ENCODE peak calls at places on chromosomes 1 and 21, in eight cellular contexts. One of them, this sample, is unnamed.

GRCh38 chr1:63403386-63403785 is 36.0 kb downstream of the ALG6 start:
- DNase-seq in fibroblast of pulmonary artery: no peak
- DNase-seq in fibroblast of lung: no peak
- DNase-seq in left ventricle myocardium inferior: no peak
- DNase-seq in BJ: no peak
- DNase-seq in GM12865: no peak
- DNase-seq in astrocyte of the cerebellum: no peak
- DNase-seq in psoas muscle: no peak
- DNase-seq in this sample: no peak

GRCh38 chr1:93686497-93687250 is 5.0 kb upstream of the BCAR3 start:
- DNase-seq in BJ: no peak
- DNase-seq in astrocyte of the cerebellum: no peak
- DNase-seq in fibroblast of pulmonary artery: no peak
- DNase-seq in left ventricle myocardium inferior: no peak
- DNase-seq in psoas muscle: no peak
- DNase-seq in fibroblast of lung: no peak
- DNase-seq in GM12865: no peak
- DNase-seq in this sample: no peak

GRCh38 chr1:172451002-172451443 is 7.2 kb upstream of the PIGC start:
- DNase-seq in astrocyte of the cerebellum: peak
- DNase-seq in BJ: no peak
- DNase-seq in psoas muscle: no peak
- DNase-seq in GM12865: peak
- DNase-seq in fibroblast of lung: peak
- DNase-seq in left ventricle myocardium inferior: no peak
- DNase-seq in fibroblast of pulmonary artery: peak
- DNase-seq in this sample: peak

GRCh38 chr1:244773513-244773912 is 61.9 kb upstream of the COX20 start:
- DNase-seq in fibroblast of lung: no peak
- DNase-seq in left ventricle myocardium inferior: no peak
- DNase-seq in BJ: no peak
- DNase-seq in psoas muscle: no peak
- DNase-seq in fibroblast of pulmonary artery: no peak
- DNase-seq in astrocyte of the cerebellum: no peak
- DNase-seq in GM12865: no peak
- DNase-seq in this sample: no peak

GRCh38 chr1:2350911-2351655 is 40.3 kb downstream of the MORN1 start:
- DNase-seq in astrocyte of the cerebellum: no peak
- DNase-seq in GM12865: no peak
- DNase-seq in BJ: no peak
- DNase-seq in fibroblast of pulmonary artery: no peak
- DNase-seq in fibroblast of lung: no peak
- DNase-seq in left ventricle myocardium inferior: peak
- DNase-seq in psoas muscle: peak
- DNase-seq in this sample: no peak

GRCh38 chr1:56688522-56689026 is 43.5 kb downstream of the PRKAA2 start:
- DNase-seq in astrocyte of the cerebellum: peak
- DNase-seq in GM12865: peak
- DNase-seq in BJ: peak
- DNase-seq in fibroblast of lung: peak
- DNase-seq in fibroblast of pulmonary artery: peak
- DNase-seq in psoas muscle: no peak
- DNase-seq in left ventricle myocardium inferior: no peak
- DNase-seq in this sample: peak

GRCh38 chr21:44921928-44922327 is 1.2 kb upstream of the ITGB2 start:
- DNase-seq in fibroblast of lung: no peak
- DNase-seq in fibroblast of pulmonary artery: no peak
- DNase-seq in BJ: no peak
- DNase-seq in astrocyte of the cerebellum: no peak
- DNase-seq in GM12865: no peak
- DNase-seq in left ventricle myocardium inferior: no peak
- DNase-seq in psoas muscle: no peak
- DNase-seq in this sample: no peak

GRCh38 chr1:1426961-1427934 is 6.2 kb upstream of the ANKRD65 start:
- DNase-seq in astrocyte of the cerebellum: no peak
- DNase-seq in GM12865: no peak
- DNase-seq in left ventricle myocardium inferior: no peak
- DNase-seq in fibroblast of lung: no peak
- DNase-seq in psoas muscle: no peak
- DNase-seq in fibroblast of pulmonary artery: no peak
- DNase-seq in BJ: no peak
- DNase-seq in this sample: no peak

GRCh38 chr1:116569776-116570357 is 959 bp downstream of the CD58 start:
- DNase-seq in astrocyte of the cerebellum: no peak
- DNase-seq in fibroblast of pulmonary artery: no peak
- DNase-seq in left ventricle myocardium inferior: peak
- DNase-seq in BJ: no peak
- DNase-seq in psoas muscle: peak
- DNase-seq in fibroblast of lung: no peak
- DNase-seq in GM12865: peak
- DNase-seq in this sample: no peak

GRCh38 chr1:231512147-231512698 is 16.2 kb upstream of the TSNAX start:
- DNase-seq in fibroblast of lung: peak
- DNase-seq in astrocyte of the cerebellum: peak
- DNase-seq in fibroblast of pulmonary artery: peak
- DNase-seq in BJ: peak
- DNase-seq in psoas muscle: no peak
- DNase-seq in GM12865: peak
- DNase-seq in left ventricle myocardium inferior: no peak
- DNase-seq in this sample: peak

GRCh38 chr1:41495171-41495948 is 10.9 kb upstream of the EDN2 start:
- DNase-seq in psoas muscle: peak
- DNase-seq in fibroblast of pulmonary artery: peak
- DNase-seq in BJ: no peak
- DNase-seq in astrocyte of the cerebellum: no peak
- DNase-seq in fibroblast of lung: peak
- DNase-seq in left ventricle myocardium inferior: peak
- DNase-seq in GM12865: peak
- DNase-seq in this sample: no peak

GRCh38 chr1:83931658-83932253 is 67.2 kb downstream of the TTLL7 start:
- DNase-seq in GM12865: peak
- DNase-seq in psoas muscle: no peak
- DNase-seq in BJ: no peak
- DNase-seq in fibroblast of lung: peak
- DNase-seq in left ventricle myocardium inferior: no peak
- DNase-seq in fibroblast of pulmonary artery: peak
- DNase-seq in astrocyte of the cerebellum: peak
- DNase-seq in this sample: peak

GRCh38 chr1:90573736-90574135 is 143.4 kb downstream of the BARHL2 start:
- DNase-seq in astrocyte of the cerebellum: no peak
- DNase-seq in GM12865: no peak
- DNase-seq in fibroblast of lung: no peak
- DNase-seq in left ventricle myocardium inferior: no peak
- DNase-seq in BJ: no peak
- DNase-seq in psoas muscle: no peak
- DNase-seq in fibroblast of pulmonary artery: no peak
- DNase-seq in this sample: no peak

GRCh38 chr1:240092301-240093119 is 827 bp downstream of the FMN2 start:
- DNase-seq in astrocyte of the cerebellum: no peak
- DNase-seq in BJ: no peak
- DNase-seq in left ventricle myocardium inferior: no peak
- DNase-seq in fibroblast of lung: peak
- DNase-seq in fibroblast of pulmonary artery: peak
- DNase-seq in psoas muscle: no peak
- DNase-seq in GM12865: no peak
- DNase-seq in this sample: no peak

GRCh38 chr1:89725016-89725380 is 92.1 kb downstream of the LRRC8C start:
- DNase-seq in fibroblast of pulmonary artery: peak
- DNase-seq in fibroblast of lung: peak
- DNase-seq in left ventricle myocardium inferior: peak
- DNase-seq in BJ: peak
- DNase-seq in astrocyte of the cerebellum: no peak
- DNase-seq in psoas muscle: no peak
- DNase-seq in GM12865: no peak
- DNase-seq in this sample: no peak

GRCh38 chr1:53066433-53066832 is 4.4 kb downstream of the PODN start:
- DNase-seq in BJ: no peak
- DNase-seq in psoas muscle: peak
- DNase-seq in GM12865: no peak
- DNase-seq in astrocyte of the cerebellum: no peak
- DNase-seq in left ventricle myocardium inferior: peak
- DNase-seq in fibroblast of pulmonary artery: no peak
- DNase-seq in fibroblast of lung: peak
- DNase-seq in this sample: no peak

GRCh38 chr1:228393268-228393699 is 13.4 kb downstream of the TRIM11 start:
- DNase-seq in psoas muscle: peak
- DNase-seq in fibroblast of pulmonary artery: peak
- DNase-seq in BJ: peak
- DNase-seq in astrocyte of the cerebellum: no peak
- DNase-seq in fibroblast of lung: peak
- DNase-seq in left ventricle myocardium inferior: peak
- DNase-seq in GM12865: no peak
- DNase-seq in this sample: no peak

GRCh38 chr1:165235158-165235776 is 121.2 kb downstream of the LMX1A start:
- DNase-seq in psoas muscle: peak
- DNase-seq in astrocyte of the cerebellum: no peak
- DNase-seq in BJ: no peak
- DNase-seq in fibroblast of lung: no peak
- DNase-seq in left ventricle myocardium inferior: no peak
- DNase-seq in fibroblast of pulmonary artery: no peak
- DNase-seq in GM12865: no peak
- DNase-seq in this sample: no peak

GRCh38 chr1:35565742-35566133 is 7.4 kb upstream of the TFAP2E start:
- DNase-seq in left ventricle myocardium inferior: no peak
- DNase-seq in fibroblast of lung: no peak
- DNase-seq in fibroblast of pulmonary artery: no peak
- DNase-seq in psoas muscle: peak
- DNase-seq in BJ: no peak
- DNase-seq in GM12865: no peak
- DNase-seq in astrocyte of the cerebellum: no peak
- DNase-seq in this sample: no peak

GRCh38 chr21:43815991-43816390 is 26.6 kb downstream of the RRP1 start:
- DNase-seq in astrocyte of the cerebellum: no peak
- DNase-seq in BJ: no peak
- DNase-seq in psoas muscle: peak
- DNase-seq in fibroblast of pulmonary artery: no peak
- DNase-seq in GM12865: no peak
- DNase-seq in left ventricle myocardium inferior: no peak
- DNase-seq in fibroblast of lung: no peak
- DNase-seq in this sample: no peak

GRCh38 chr21:36145259-36145658 is 10.4 kb downstream of the CBR3 start:
- DNase-seq in BJ: no peak
- DNase-seq in GM12865: no peak
- DNase-seq in fibroblast of lung: no peak
- DNase-seq in fibroblast of pulmonary artery: no peak
- DNase-seq in psoas muscle: no peak
- DNase-seq in astrocyte of the cerebellum: no peak
- DNase-seq in left ventricle myocardium inferior: no peak
- DNase-seq in this sample: no peak

GRCh38 chr1:210233216-210233494 is 559 bp downstream of the SERTAD4 start:
- DNase-seq in GM12865: no peak
- DNase-seq in astrocyte of the cerebellum: no peak
- DNase-seq in BJ: no peak
- DNase-seq in fibroblast of lung: no peak
- DNase-seq in fibroblast of pulmonary artery: no peak
- DNase-seq in left ventricle myocardium inferior: no peak
- DNase-seq in psoas muscle: no peak
- DNase-seq in this sample: no peak

GRCh38 chr1:78114034-78114956 is 68.5 kb downstream of the GIPC2 start:
- DNase-seq in left ventricle myocardium inferior: no peak
- DNase-seq in BJ: no peak
- DNase-seq in fibroblast of pulmonary artery: peak
- DNase-seq in fibroblast of lung: peak
- DNase-seq in psoas muscle: peak
- DNase-seq in astrocyte of the cerebellum: peak
- DNase-seq in GM12865: peak
- DNase-seq in this sample: peak

GRCh38 chr1:153636312-153636711 is 2.4 kb downstream of the CHTOP start:
- DNase-seq in BJ: no peak
- DNase-seq in fibroblast of lung: no peak
- DNase-seq in psoas muscle: no peak
- DNase-seq in astrocyte of the cerebellum: no peak
- DNase-seq in GM12865: no peak
- DNase-seq in left ventricle myocardium inferior: no peak
- DNase-seq in fibroblast of pulmonary artery: no peak
- DNase-seq in this sample: no peak
- H3K4me3 ChIP-seq in BJ: no peak
- H3K4me3 ChIP-seq in fibroblast of lung: no peak
- H3K4me3 ChIP-seq in psoas muscle: peak
- H3K4me3 ChIP-seq in astrocyte of the cerebellum: no peak
- H3K4me3 ChIP-seq in GM12865: no peak
- H3K4me3 ChIP-seq in left ventricle myocardium inferior: peak
- H3K4me3 ChIP-seq in fibroblast of pulmonary artery: no peak
- H3K4me3 ChIP-seq in this sample: no peak

GRCh38 chr1:155175281-155175926 is 1.8 kb downstream of the TRIM46 start:
- DNase-seq in fibroblast of lung: no peak
- DNase-seq in left ventricle myocardium inferior: no peak
- DNase-seq in GM12865: peak
- DNase-seq in astrocyte of the cerebellum: no peak
- DNase-seq in BJ: no peak
- DNase-seq in fibroblast of pulmonary artery: no peak
- DNase-seq in psoas muscle: no peak
- DNase-seq in this sample: no peak
- H3K4me3 ChIP-seq in fibroblast of lung: peak
- H3K4me3 ChIP-seq in left ventricle myocardium inferior: no peak
- H3K4me3 ChIP-seq in GM12865: no peak
- H3K4me3 ChIP-seq in astrocyte of the cerebellum: peak
- H3K4me3 ChIP-seq in BJ: peak
- H3K4me3 ChIP-seq in fibroblast of pulmonary artery: peak
- H3K4me3 ChIP-seq in psoas muscle: no peak
- H3K4me3 ChIP-seq in this sample: peak

GRCh38 chr1:19654386-19654785 is 10.3 kb downstream of the NBL1 start:
- DNase-seq in left ventricle myocardium inferior: no peak
- DNase-seq in fibroblast of lung: no peak
- DNase-seq in GM12865: no peak
- DNase-seq in fibroblast of pulmonary artery: no peak
- DNase-seq in astrocyte of the cerebellum: no peak
- DNase-seq in BJ: no peak
- DNase-seq in psoas muscle: no peak
- DNase-seq in this sample: no peak
- H3K4me3 ChIP-seq in left ventricle myocardium inferior: no peak
- H3K4me3 ChIP-seq in fibroblast of lung: no peak
- H3K4me3 ChIP-seq in GM12865: no peak
- H3K4me3 ChIP-seq in fibroblast of pulmonary artery: no peak
- H3K4me3 ChIP-seq in astrocyte of the cerebellum: no peak
- H3K4me3 ChIP-seq in BJ: no peak
- H3K4me3 ChIP-seq in psoas muscle: no peak
- H3K4me3 ChIP-seq in this sample: no peak

GRCh38 chr1:220213381-220213983 is 58.8 kb downstream of the RAB3GAP2 start:
- DNase-seq in BJ: no peak
- DNase-seq in left ventricle myocardium inferior: no peak
- DNase-seq in psoas muscle: no peak
- DNase-seq in astrocyte of the cerebellum: no peak
- DNase-seq in fibroblast of pulmonary artery: peak
- DNase-seq in GM12865: no peak
- DNase-seq in fibroblast of lung: no peak
- DNase-seq in this sample: no peak

GRCh38 chr1:220221269-220221668 is 51.0 kb downstream of the RAB3GAP2 start:
- DNase-seq in GM12865: peak
- DNase-seq in psoas muscle: no peak
- DNase-seq in astrocyte of the cerebellum: no peak
- DNase-seq in BJ: no peak
- DNase-seq in left ventricle myocardium inferior: no peak
- DNase-seq in fibroblast of pulmonary artery: no peak
- DNase-seq in fibroblast of lung: no peak
- DNase-seq in this sample: no peak

GRCh38 chr1:220219136-220219442 is 53.2 kb downstream of the RAB3GAP2 start:
- DNase-seq in fibroblast of lung: no peak
- DNase-seq in astrocyte of the cerebellum: no peak
- DNase-seq in BJ: no peak
- DNase-seq in fibroblast of pulmonary artery: no peak
- DNase-seq in GM12865: no peak
- DNase-seq in psoas muscle: no peak
- DNase-seq in left ventricle myocardium inferior: no peak
- DNase-seq in this sample: no peak

GRCh38 chr1:220219865-220220698 is 52.2 kb downstream of the RAB3GAP2 start:
- DNase-seq in GM12865: peak
- DNase-seq in psoas muscle: no peak
- DNase-seq in astrocyte of the cerebellum: no peak
- DNase-seq in fibroblast of lung: no peak
- DNase-seq in BJ: no peak
- DNase-seq in left ventricle myocardium inferior: no peak
- DNase-seq in fibroblast of pulmonary artery: no peak
- DNase-seq in this sample: no peak

GRCh38 chr1:220217383-220217988 is 54.8 kb downstream of the RAB3GAP2 start:
- DNase-seq in fibroblast of lung: no peak
- DNase-seq in psoas muscle: no peak
- DNase-seq in astrocyte of the cerebellum: no peak
- DNase-seq in left ventricle myocardium inferior: no peak
- DNase-seq in BJ: no peak
- DNase-seq in fibroblast of pulmonary artery: no peak
- DNase-seq in GM12865: peak
- DNase-seq in this sample: no peak
- H3K4me3 ChIP-seq in fibroblast of lung: no peak
- H3K4me3 ChIP-seq in psoas muscle: no peak
- H3K4me3 ChIP-seq in astrocyte of the cerebellum: no peak
- H3K4me3 ChIP-seq in left ventricle myocardium inferior: no peak
- H3K4me3 ChIP-seq in BJ: no peak
- H3K4me3 ChIP-seq in fibroblast of pulmonary artery: no peak
- H3K4me3 ChIP-seq in GM12865: no peak
- H3K4me3 ChIP-seq in this sample: no peak